ENCODE peak calls at places on chromosomes 13 and 19, in five cellular contexts. I is body of pancreas, K is right atrium auricular region, V is sigmoid colon, Y is brain microvascular endothelial cell. L is an unnamed sample.

GRCh38 chr19:46480409-46480808 is 9.0 kb upstream of the PNMA8A start:
- DNase-seq in I (peak; percentile 36), K (no peak), V (peak; percentile 83), Y (peak; percentile 59), L (peak; percentile 78)

GRCh38 chr19:35095667-35096368 is 19.8 kb upstream of the FXYD3 start:
- DNase-seq in I (no peak), K (no peak), V (no peak), Y (no peak), L (no peak)

GRCh38 chr13:93472296-93472695 is 245.7 kb downstream of the GPC6 start:
- DNase-seq in I (no peak), K (no peak), V (peak; percentile 63), Y (no peak), L (no peak)

GRCh38 chr13:86000546-86000945 is 201.3 kb upstream of the SLITRK6 start:
- DNase-seq in I (no peak), K (no peak), V (no peak), Y (no peak), L (no peak)

GRCh38 chr13:72774019-72774418 is 7.7 kb downstream of the DIS3 start:
- DNase-seq in I (no peak), K (no peak), V (no peak), Y (no peak), L (no peak)

GRCh38 chr13:73025212-73026012 is 33.4 kb upstream of the KLF5 start:
- DNase-seq in I (no peak), K (no peak), V (no peak), Y (no peak), L (no peak)

GRCh38 chr19:35265126-35265995 is 3.4 kb upstream of the USF2 start:
- DNase-seq in I (peak; percentile 66), K (no peak), V (peak; percentile 64), Y (no peak), L (peak; percentile 56)

GRCh38 chr19:39710333-39710890 is 6.1 kb downstream of the LGALS14 start:
- DNase-seq in I (no peak), K (no peak), V (no peak), Y (no peak), L (no peak)

GRCh38 chr19:28615546-28615916 is 597.4 kb downstream of the UQCRFS1 start:
- DNase-seq in I (no peak), K (peak; percentile 11), V (no peak), Y (no peak), L (no peak)

GRCh38 chr13:36819811-36820140 is 754 bp downstream of the RFXAP start:
- DNase-seq in I (no peak), K (no peak), V (no peak), Y (peak; percentile 10), L (no peak)

GRCh38 chr19:15199652-15200574 is 882 bp downstream of the NOTCH3 start:
- DNase-seq in I (peak; percentile 37), K (no peak), V (no peak), Y (no peak), L (peak; percentile 84)

GRCh38 chr19:35757231-35757748 is 461 bp upstream of the HSPB6 start:
- DNase-seq in I (peak; percentile 76), K (peak; percentile 95), V (peak; percentile 99), Y (peak; percentile 93), L (peak; percentile 95)

GRCh38 chr19:45640849-45641273 is 1.7 kb upstream of the EML2 start:
- DNase-seq in I (no peak), K (no peak), V (no peak), Y (no peak), L (no peak)

GRCh38 chr13:64662887-64663593 is 2567.1 kb downstream of the PCDH9 start:
- DNase-seq in I (no peak), K (no peak), V (no peak), Y (no peak), L (no peak)

GRCh38 chr13:45718063-45718462 is 15.9 kb downstream of the CBY2 start:
- DNase-seq in I (peak; percentile 5), K (peak; percentile 18), V (no peak), Y (peak; percentile 1), L (no peak)

GRCh38 chr19:13463296-13463695 is 43.0 kb downstream of the CACNA1A start:
- DNase-seq in I (no peak), K (no peak), V (no peak), Y (no peak), L (no peak)

GRCh38 chr13:40059540-40060232 is 404.2 kb downstream of the COG6 start:
- DNase-seq in I (peak; percentile 90), K (no peak), V (no peak), Y (no peak), L (no peak)

GRCh38 chr19:4391701-4392543 is 8.4 kb downstream of the SH3GL1 start:
- DNase-seq in I (no peak), K (no peak), V (no peak), Y (no peak), L (peak; percentile 85)

GRCh38 chr19:7541828-7542443 is 6.4 kb downstream of the PNPLA6 start:
- DNase-seq in I (no peak), K (no peak), V (no peak), Y (no peak), L (no peak)
- H3K36me3 ChIP-seq in I (peaks cover 7% of the 10 kb centered on the region), K (peaks cover 68% of the 10 kb centered on the region), V (peaks cover 76% of the 10 kb centered on the region), Y (peaks cover 51% of the 10 kb centered on the region), L (peaks cover 11% of the 10 kb centered on the region)

GRCh38 chr13:47503468-47503867 is 497.6 kb downstream of the SUCLA2 start:
- DNase-seq in I (no peak), K (no peak), V (no peak), Y (no peak), L (no peak)

GRCh38 chr13:47508518-47509228 is 492.4 kb downstream of the SUCLA2 start:
- DNase-seq in I (no peak), K (no peak), V (no peak), Y (no peak), L (no peak)
- TF ChIP-seq CTCF in I (no peak), K (no peak), V (no peak), Y (no peak), L (no peak)

DNA sequence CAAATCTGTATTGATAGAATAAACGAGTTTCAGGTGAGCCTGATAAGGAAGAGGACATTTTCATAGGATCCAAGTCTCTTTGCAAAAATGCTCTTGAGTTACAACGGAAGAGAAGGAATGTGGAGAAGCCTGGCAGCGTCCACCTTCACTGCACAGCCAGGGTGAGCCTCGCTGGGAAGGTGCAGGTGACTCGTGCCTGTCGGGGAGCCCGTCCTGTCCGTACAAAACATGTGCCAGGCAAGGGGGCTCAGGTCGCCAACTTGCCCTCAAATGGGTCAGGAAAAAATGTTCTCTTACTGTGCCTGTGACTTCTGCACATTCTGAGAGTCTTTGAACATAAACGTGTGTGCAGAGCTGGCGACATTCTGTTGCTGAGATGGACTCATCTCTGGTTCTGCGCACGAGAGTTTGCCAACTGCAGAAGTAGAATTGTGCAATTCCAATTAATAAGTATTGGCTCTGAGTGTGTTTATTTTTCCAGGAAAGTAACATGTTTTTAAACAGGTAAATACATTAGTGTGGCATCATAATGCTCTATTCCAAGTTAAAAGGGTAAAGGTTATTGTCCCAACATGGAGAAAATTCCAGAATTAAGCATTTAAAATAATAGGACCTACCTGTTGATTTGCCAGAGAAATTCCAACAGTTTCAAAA is 28.6 kb downstream of the NAXD start:
- DNase-seq in I (no peak), K (no peak), V (no peak), Y (no peak), L (no peak)
- H3K36me3 ChIP-seq in I (peaks cover 10% of the 10 kb centered on the region), K (peaks cover 40% of the 10 kb centered on the region), V (peaks cover 26% of the 10 kb centered on the region), Y (peaks cover 20% of the 10 kb centered on the region), L (peaks cover 15% of the 10 kb centered on the region)

DNA sequence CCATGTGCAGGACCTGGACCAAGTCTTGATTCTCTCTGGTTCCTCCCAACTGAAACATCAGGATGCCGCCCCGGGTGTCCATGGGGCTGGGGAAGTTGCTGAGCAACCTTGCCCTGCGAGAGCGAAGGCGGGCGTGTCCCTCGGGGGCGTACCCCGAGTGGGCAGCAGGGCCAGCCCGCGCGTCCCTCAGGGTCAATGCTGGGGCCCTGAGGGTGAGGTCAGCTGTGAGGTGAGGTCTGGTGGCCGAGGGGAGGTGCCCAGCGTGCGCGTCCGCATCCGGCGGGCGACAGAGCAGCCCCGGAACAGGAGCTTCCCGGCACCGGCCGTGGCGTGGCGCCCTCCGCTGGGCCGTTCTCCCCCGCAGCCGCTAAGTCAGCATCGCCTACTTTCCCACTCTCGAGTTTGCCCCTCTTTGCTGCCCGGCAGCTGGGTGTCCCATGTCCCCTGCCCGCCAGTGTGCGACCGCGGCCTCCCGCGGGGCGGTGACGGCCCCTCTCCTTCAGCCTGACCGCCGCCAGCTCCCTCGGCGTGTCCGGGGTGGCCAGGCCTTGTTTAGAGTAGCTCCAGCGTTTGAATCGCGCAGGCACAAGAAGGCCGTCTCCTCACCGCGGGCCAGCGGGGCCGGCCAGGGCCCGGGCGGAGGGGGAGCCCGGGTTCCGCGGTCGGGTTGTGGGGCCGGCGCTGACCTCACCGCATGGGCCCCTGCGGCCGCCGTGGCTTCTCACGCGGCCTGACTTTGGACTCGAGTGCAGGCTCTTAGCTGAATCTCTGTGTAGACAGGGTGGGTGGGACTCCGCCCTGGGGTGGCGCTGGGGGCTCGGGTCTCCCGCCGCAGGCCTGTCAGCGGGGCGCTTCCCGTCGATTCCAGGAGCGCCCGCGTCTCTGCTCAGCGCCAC is 33.0 kb downstream of the GJA3 start:
- DNase-seq in I (peak; percentile 78), K (peak; percentile 75), V (peak; percentile 82), Y (no peak), L (peak; percentile 88)
- TF ChIP-seq CTCF in I (peak; percentile 45), K (peak; percentile 78), V (no peak), Y (peak; percentile 54), L (peak; percentile 28)

GRCh38 chr19:32638625-32639024 is 36.4 kb downstream of the ANKRD27 start:
- DNase-seq in I (no peak), K (no peak), V (no peak), Y (no peak), L (no peak)
- H3K36me3 ChIP-seq in I (no peaks in the 10 kb centered on the region), K (peaks cover 75% of the 10 kb centered on the region), V (peaks cover 53% of the 10 kb centered on the region), Y (peaks cover 49% of the 10 kb centered on the region), L (peaks cover 21% of the 10 kb centered on the region)

DNA sequence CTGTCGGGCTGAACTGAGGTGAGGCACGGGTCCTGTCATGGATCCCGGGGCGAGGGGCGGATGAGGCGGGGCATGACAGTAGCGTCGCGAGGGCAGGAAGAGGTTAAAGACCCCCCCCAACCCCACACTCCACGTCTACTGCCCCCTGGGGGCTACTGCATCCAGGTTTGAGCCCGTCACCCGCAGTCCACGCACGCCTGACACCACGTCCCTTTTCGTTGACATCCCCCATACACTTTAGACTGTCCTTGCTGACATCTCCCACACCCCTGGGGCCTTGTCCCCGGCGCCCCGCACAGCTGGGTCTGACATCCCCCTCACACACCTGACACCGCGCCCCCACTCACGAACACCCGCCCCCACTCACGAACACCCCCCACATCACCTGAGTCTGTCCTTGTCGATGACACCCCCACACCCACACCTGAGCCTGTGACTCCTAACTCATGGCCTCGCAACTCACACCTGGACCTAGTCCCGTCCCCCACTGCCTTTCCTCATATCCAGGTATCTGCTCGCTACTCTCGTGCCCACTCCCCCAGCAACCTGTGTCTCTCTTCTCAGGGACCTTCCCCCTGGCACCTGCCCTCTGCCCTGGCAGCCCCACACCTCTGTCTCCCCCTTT is 416 bp downstream of the SLC25A42 start:
- DNase-seq in I (no peak), K (no peak), V (no peak), Y (no peak), L (no peak)
- TF ChIP-seq CTCF in I (peak; percentile 20), K (peak; percentile 10), V (no peak), Y (peak; percentile 39), L (no peak)